ENCODE peak calls at places on chromosomes 3 and 15, in four cellular contexts. J is iris pigment epithelial cell; U is NCI-H460; O is natural killer cell treated with Interleukin-12 subunit alpha and Interleukin-12 subunit beta and Interleukin-15 and Interleukin-18, amount 100 ng/mL, for 72 hours. P is an unnamed sample.

GRCh38 chr3:85525264-85525663 is 566.5 kb downstream of the CADM2 start:
- DNase-seq in J (no peak), U (no peak), O (no peak), P (no peak)

GRCh38 chr3:16632395-16632794 is 27.2 kb upstream of the DAZL start:
- DNase-seq in J (no peak), U (no peak), O (no peak), P (no peak)

GRCh38 chr3:51637941-51638471 is 33.0 kb upstream of the TEX264 start:
- DNase-seq in J (peak), U (peak), O (no peak), P (no peak)

GRCh38 chr15:29680806-29681485 is 141.3 kb downstream of the TJP1 start:
- DNase-seq in J (no peak), U (no peak), O (no peak), P (no peak)

GRCh38 chr3:19891740-19892139 is 42.3 kb downstream of the EFHB start:
- DNase-seq in J (peak), U (no peak), O (no peak), P (no peak)

GRCh38 chr3:172083995-172084409 is 44.6 kb downstream of the FNDC3B start:
- DNase-seq in J (no peak), U (no peak), O (no peak), P (no peak)

GRCh38 chr3:136772709-136773108 is 20.5 kb upstream of the STAG1 start:
- DNase-seq in J (peak), U (no peak), O (no peak), P (no peak)

GRCh38 chr15:94083467-94083991 is 147.8 kb upstream of the MCTP2 start:
- DNase-seq in J (peak), U (no peak), O (no peak), P (no peak)

GRCh38 chr3:149647285-149647684 is 10.5 kb downstream of the WWTR1 start:
- DNase-seq in J (no peak), U (no peak), O (no peak), P (no peak)

GRCh38 chr15:62119926-62120273 is 45.2 kb downstream of the C2CD4B start:
- DNase-seq in J (no peak), U (no peak), O (no peak), P (no peak)

GRCh38 chr3:195892355-195893120 is 15.8 kb downstream of the TNK2 start:
- DNase-seq in J (peak), U (no peak), O (no peak), P (peak)

GRCh38 chr3:102085431-102086226 is 236.3 kb downstream of the NFKBIZ start:
- DNase-seq in J (no peak), U (no peak), O (no peak), P (no peak)

GRCh38 chr15:85318048-85318731 is 62.2 kb upstream of the AKAP13 start:
- DNase-seq in J (peak), U (peak), O (no peak), P (no peak)

GRCh38 chr15:57946491-57947048 is 118.9 kb downstream of the ALDH1A2 start:
- DNase-seq in J (no peak), U (no peak), O (no peak), P (no peak)

GRCh38 chr3:45509768-45510129 is 84.8 kb upstream of the LIMD1 start:
- DNase-seq in J (no peak), U (no peak), O (no peak), P (no peak)

GRCh38 chr3:184381261-184382224 is 1.7 kb downstream of the CHRD start:
- DNase-seq in J (no peak), U (no peak), O (no peak), P (no peak)

GRCh38 chr3:149604125-149604851 is 53.5 kb downstream of the WWTR1 start:
- DNase-seq in J (no peak), U (no peak), O (no peak), P (no peak)

GRCh38 chr15:77039817-77040216 is 31.1 kb downstream of the TSPAN3 start:
- DNase-seq in J (no peak), U (no peak), O (no peak), P (no peak)

GRCh38 chr3:190382082-190382481 is 5.9 kb upstream of the CLDN16 start:
- DNase-seq in J (peak), U (no peak), O (no peak), P (no peak)

GRCh38 chr15:23648920-23649515 is 1.4 kb upstream of the MAGEL2 start:
- DNase-seq in J (peak), U (peak), O (no peak), P (peak)

GRCh38 chr15:36029606-36030005 is 483.6 kb upstream of the DPH6 start:
- DNase-seq in J (peak), U (no peak), O (no peak), P (no peak)

GRCh38 chr3:100269410-100270217 is 8.8 kb downstream of the TBC1D23 start:
- DNase-seq in J (peak), U (no peak), O (no peak), P (no peak)

GRCh38 chr15:98953950-98954349 is 53.6 kb downstream of the PGPEP1L start:
- DNase-seq in J (no peak), U (no peak), O (no peak), P (peak)

GRCh38 chr3:13895155-13896105 is 15.6 kb upstream of the WNT7A start:
- DNase-seq in J (peak), U (peak), O (peak), P (peak)

GRCh38 chr3:85476891-85477495 is 518.2 kb downstream of the CADM2 start:
- DNase-seq in J (no peak), U (no peak), O (no peak), P (no peak)

GRCh38 chr3:107208796-107209195 is 168.4 kb upstream of the CCDC54 start:
- DNase-seq in J (peak), U (no peak), O (no peak), P (no peak)

GRCh38 chr3:8768364-8769087 is 887 bp downstream of the OXTR start:
- DNase-seq in J (peak), U (no peak), O (no peak), P (no peak)

GRCh38 chr3:168517514-168518071 is 421.9 kb upstream of the GOLIM4 start:
- DNase-seq in J (no peak), U (no peak), O (no peak), P (no peak)

P was measured in ovary.